ENCODE peak calls at places on chromosome 22, in five cellular contexts. Y is GM23248, L is sigmoid colon, M is heart right ventricle, U is AG10803. V is an unnamed sample.

GRCh38 chr22:24938741-24939341 is 7.7 kb downstream of the LHFPL7 start:
- DNase-seq in Y (peak; percentile 71), L (no peak), M (no peak), U (peak; percentile 32), V (peak; percentile 62)

GRCh38 chr22:23466351-23466750 is 113.7 kb downstream of the IGLL1 start:
- DNase-seq in Y (no peak), L (no peak), M (no peak), U (no peak), V (no peak)

GRCh38 chr22:31192513-31192912 is 19.6 kb upstream of the LIMK2 start:
- DNase-seq in Y (peak; percentile 58), L (no peak), M (no peak), U (peak; percentile 85), V (no peak)

GRCh38 chr22:29972121-29972520 is 89.1 kb downstream of the MTMR3 start:
- DNase-seq in Y (no peak), L (no peak), M (no peak), U (no peak), V (no peak)

GRCh38 chr22:23264610-23265388 is 84.5 kb downstream of the BCR start:
- DNase-seq in Y (no peak), L (no peak), M (no peak), U (no peak), V (no peak)

GRCh38 chr22:19568337-19569311 is 44.4 kb upstream of the CLDN5 start:
- DNase-seq in Y (peak; percentile 98), L (no peak), M (peak; percentile 37), U (peak; percentile 94), V (no peak)

GRCh38 chr22:46639843-46640242 is 19.7 kb downstream of the GRAMD4 start:
- DNase-seq in Y (no peak), L (no peak), M (peak; percentile 13), U (no peak), V (no peak)

GRCh38 chr22:50160947-50161346 is 9.6 kb upstream of the PANX2 start:
- DNase-seq in Y (no peak), L (no peak), M (no peak), U (no peak), V (no peak)

GRCh38 chr22:24188705-24189248 is 7.5 kb downstream of the SUSD2 start:
- DNase-seq in Y (no peak), L (peak; percentile 56), M (no peak), U (no peak), V (no peak)

GRCh38 chr22:30390974-30391691 is 3.9 kb upstream of the RNF215 start:
- DNase-seq in Y (peak; percentile 78), L (no peak), M (peak; percentile 51), U (peak; percentile 58), V (peak; percentile 71)

GRCh38 chr22:46108564-46109473 is 41.5 kb upstream of the PPARA start:
- DNase-seq in Y (peak; percentile 78), L (peak; percentile 87), M (peak; percentile 73), U (peak; percentile 60), V (peak; percentile 56)

GRCh38 chr22:44729391-44730012 is 22.9 kb upstream of the ARHGAP8 start:
- DNase-seq in Y (peak; percentile 72), L (peak; percentile 84), M (peak; percentile 61), U (peak; percentile 71), V (no peak)

GRCh38 chr22:49699928-49700498 is 127.7 kb downstream of the BRD1 start:
- DNase-seq in Y (no peak), L (no peak), M (no peak), U (no peak), V (no peak)

GRCh38 chr22:46754110-46754799 is 8.2 kb upstream of the TBC1D22A start:
- DNase-seq in Y (peak; percentile 100), L (peak; percentile 96), M (peak; percentile 93), U (peak; percentile 98), V (peak; percentile 84)

DNA sequence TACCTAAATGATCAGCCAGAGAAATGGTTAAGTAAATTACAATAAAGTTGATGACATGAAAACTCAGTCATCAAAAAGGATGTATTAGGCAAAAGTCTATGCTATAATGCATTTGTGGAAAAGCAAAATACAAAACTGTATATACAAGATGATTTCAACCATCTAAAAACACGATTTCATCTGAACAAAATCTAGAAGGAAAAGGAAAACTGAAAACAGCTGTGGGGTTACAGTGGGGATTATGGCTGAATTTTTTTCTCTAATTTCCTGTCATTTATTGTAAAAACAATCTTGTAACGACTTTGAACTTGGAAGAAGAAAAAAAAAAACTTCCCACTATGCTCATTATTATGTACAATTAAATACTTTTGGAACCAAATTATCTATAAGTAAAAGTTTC is 30.3 kb downstream of the CHEK2 start:
- DNase-seq in Y (peak; percentile 2), L (no peak), M (no peak), U (no peak), V (no peak)
- H3K4me3 ChIP-seq in Y (peak overlapping the region; percentile 59), L (no peak overlapping the region), M (no peak overlapping the region), U (peak overlapping the region; percentile 45), V (no peak overlapping the region)

GRCh38 chr22:17118342-17118741 is 2.8 kb downstream of the TMEM121B start:
- DNase-seq in Y (no peak), L (no peak), M (no peak), U (no peak), V (no peak)

GRCh38 chr22:17117890-17118289 is 3.3 kb downstream of the TMEM121B start:
- DNase-seq in Y (no peak), L (no peak), M (no peak), U (no peak), V (no peak)

GRCh38 chr22:17120281-17120680 is 879 bp downstream of the TMEM121B start:
- DNase-seq in Y (peak; percentile 56), L (no peak), M (peak; percentile 71), U (peak; percentile 19), V (peak; percentile 13)

GRCh38 chr22:17120711-17121234 is 387 bp downstream of the TMEM121B start:
- DNase-seq in Y (peak; percentile 46), L (no peak), M (no peak), U (no peak), V (peak; percentile 48)

DNA sequence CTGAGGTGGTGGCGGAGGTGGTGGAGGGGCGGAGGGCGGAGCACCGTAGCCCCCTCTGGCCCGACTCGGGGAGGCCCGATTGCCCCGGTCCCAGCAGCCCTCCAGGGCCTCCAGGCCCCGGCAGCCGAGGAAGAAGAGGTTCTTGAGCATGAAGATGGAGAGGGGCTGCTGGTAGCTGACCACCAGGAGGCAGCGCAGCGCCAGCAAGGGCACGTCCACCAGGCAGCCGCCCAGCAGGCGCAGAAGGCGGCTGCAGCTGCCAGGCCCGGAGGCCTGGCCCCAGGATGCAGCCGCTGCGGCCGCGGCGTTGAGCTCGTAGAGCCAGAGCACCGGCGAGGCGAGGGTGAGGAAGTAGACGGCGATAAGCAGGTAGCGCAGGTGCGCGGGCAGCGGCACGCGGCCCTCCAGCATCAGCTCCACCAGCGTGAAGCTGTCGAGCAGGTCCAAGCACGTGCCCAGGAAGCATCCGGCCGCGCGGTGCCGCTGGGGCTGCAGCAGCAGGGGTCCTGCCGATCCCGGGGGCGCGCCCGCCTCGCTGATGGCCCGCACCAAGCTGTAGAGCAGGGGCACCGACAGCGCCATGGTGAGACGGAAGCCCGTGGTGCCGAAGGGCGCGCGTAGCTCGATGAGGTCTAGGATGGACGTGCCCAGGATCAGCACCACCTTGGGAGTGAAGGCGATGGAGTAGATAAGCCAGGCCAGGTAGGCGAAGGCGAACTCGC is 1.5 kb downstream of the TMEM121B start:
- DNase-seq in Y (peak; percentile 24), L (no peak), M (peak; percentile 66), U (no peak), V (peak; percentile 23)
- H3K4me3 ChIP-seq in Y (no peak overlapping the region), L (no peak overlapping the region), M (no peak overlapping the region), U (no peak overlapping the region), V (no peak overlapping the region)

DNA sequence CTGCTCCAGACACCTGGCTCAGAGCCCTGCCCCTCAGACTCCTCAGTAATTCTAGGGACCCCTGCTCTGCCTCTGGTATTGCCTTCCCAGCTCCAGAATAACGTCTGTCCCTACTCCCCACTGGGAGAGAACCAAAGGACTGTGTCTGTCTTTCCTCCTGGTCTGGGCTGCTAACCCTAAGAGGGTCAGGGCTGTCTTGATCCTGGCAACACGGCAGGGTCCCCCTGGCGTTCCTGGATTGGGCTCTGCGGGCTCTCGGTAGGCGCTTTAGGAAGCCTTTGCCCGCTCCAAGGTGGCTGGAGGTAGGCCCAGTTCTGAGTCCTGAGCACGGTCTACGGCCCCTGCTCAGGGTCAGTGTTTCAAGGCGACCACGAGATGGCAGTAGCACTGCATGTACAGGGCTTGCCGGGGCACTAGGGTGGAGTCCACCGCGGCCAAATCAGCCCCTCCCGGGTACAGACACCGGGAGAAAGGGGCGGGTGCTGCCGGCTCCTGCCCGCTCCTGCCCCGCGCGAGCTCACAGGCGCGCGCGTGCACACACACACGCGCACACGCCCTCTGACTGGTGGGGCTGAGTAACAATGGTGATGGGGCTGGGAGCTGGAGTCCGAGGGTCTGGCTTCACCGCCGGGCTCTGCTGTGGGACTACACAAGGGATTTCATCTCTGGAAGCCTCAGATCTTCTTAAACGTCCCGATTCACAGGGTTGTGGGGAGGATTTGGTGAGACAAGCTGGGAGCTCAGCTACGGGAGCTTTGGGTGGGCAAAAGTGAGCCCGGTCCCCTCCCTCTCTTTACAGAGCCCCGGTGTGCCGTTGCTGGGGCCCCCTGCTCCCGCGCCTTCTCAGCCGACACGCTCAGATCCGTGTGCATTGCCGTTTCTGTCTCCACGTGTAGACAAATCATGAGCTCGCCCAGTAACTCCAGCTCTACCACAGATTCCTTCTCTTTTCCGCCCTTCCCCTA is 30.1 kb upstream of the HMOX1 start:
- DNase-seq in Y (peak; percentile 97), L (peak; percentile 98), M (peak; percentile 92), U (peak; percentile 93), V (peak; percentile 91)
- H3K4me3 ChIP-seq in Y (peak overlapping the region; percentile 72), L (peak overlapping the region; percentile 57), M (peak overlapping the region; percentile 65), U (peak overlapping the region; percentile 77), V (peak overlapping the region; percentile 55)

GRCh38 chr22:26883393-26883792 is 226.0 kb downstream of the MIAT start:
- DNase-seq in Y (no peak), L (no peak), M (no peak), U (no peak), V (no peak)
- H3K4me3 ChIP-seq in Y (no peak overlapping the region), L (no peak overlapping the region), M (no peak overlapping the region), U (no peak overlapping the region), V (no peak overlapping the region)

DNA sequence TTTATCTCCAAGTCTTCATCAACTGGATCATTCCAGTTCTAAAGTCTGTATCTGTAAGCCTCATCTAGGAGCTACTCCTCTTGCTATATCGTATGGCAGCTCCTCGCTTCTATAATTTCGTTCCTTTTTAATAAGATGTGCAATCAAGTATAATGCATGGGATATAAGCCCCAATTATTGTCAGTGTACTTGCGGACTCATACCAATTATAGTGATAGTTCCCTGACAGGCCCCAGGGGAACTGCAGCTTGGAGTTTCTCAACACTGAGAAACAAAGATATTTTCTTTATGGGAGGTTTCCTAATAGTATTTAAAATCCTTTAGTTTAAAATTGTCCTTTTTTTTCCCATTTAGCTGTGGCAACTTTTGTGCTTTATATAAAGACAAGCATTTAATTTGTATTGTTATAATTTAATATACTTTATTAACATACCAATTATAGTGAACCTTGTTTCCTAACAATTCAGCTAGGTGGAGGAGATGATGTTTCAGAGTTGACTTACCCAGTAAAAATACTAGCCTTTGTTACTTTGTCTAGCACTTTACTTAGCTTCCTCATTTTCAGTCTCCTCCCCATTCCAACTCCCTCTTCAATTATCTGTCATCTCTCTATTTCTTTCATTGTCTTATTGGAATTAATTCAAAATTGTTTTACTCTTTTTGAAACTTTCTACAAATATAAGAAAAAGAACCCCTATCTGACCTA is 25.3 kb upstream of the DDX17 start:
- DNase-seq in Y (no peak), L (no peak), M (no peak), U (no peak), V (peak; percentile 58)
- H3K4me3 ChIP-seq in Y (no peak overlapping the region), L (no peak overlapping the region), M (no peak overlapping the region), U (no peak overlapping the region), V (no peak overlapping the region)